ENCODE peak calls at places on chromosomes 6 and 20, in four cellular contexts. A, Q, F and K are unnamed samples.

GRCh38 chr6:169371344-169372144 is 117.9 kb upstream of the THBS2 start:
- DNase-seq in Q (no peak), F (no peak), A (no peak), K (no peak)

GRCh38 chr20:49318430-49319203 is 40.8 kb upstream of the ZNFX1 start:
- DNase-seq in Q (no peak), A (no peak), F (no peak), K (no peak)

GRCh38 chr20:13626724-13627123 is 12.0 kb downstream of the TASP1 start:
- DNase-seq in F (no peak), A (no peak), Q (no peak), K (no peak)

GRCh38 chr6:11785449-11785951 is 6.9 kb upstream of the ADTRP start:
- DNase-seq in F (no peak), A (no peak), Q (no peak), K (no peak)

GRCh38 chr6:162706236-162706635 is 21.3 kb downstream of the PRKN start:
- DNase-seq in F (peak; percentile 36), Q (no peak), A (no peak), K (no peak)

GRCh38 chr20:36368400-36368799 is 62.3 kb downstream of the DLGAP4 start:
- DNase-seq in F (no peak), A (no peak), Q (no peak), K (no peak)

GRCh38 chr6:79167931-79168694 is 66.4 kb downstream of the HMGN3 start:
- DNase-seq in Q (no peak), A (no peak), F (no peak), K (no peak)

GRCh38 chr6:16228709-16229665 is 9.4 kb upstream of the GMPR start:
- DNase-seq in Q (no peak), A (no peak), F (no peak), K (no peak)

GRCh38 chr6:33960345-33961313 is 156.8 kb upstream of the MLN start:
- DNase-seq in Q (no peak), F (no peak), A (no peak), K (no peak)

GRCh38 chr6:34680802-34681515 is 15.6 kb downstream of the ILRUN start:
- DNase-seq in F (no peak), A (no peak), Q (no peak), K (no peak)

GRCh38 chr6:34301408-34301807 is 52.6 kb upstream of the SMIM29 start:
- DNase-seq in Q (no peak), F (no peak), A (peak; percentile 9), K (no peak)

GRCh38 chr6:161626132-161626676 is 352.3 kb upstream of the AGPAT4 start:
- DNase-seq in A (no peak), Q (no peak), F (no peak), K (no peak)

GRCh38 chr6:145071836-145072235 is 663.5 kb downstream of the EPM2A start:
- DNase-seq in A (peak; percentile 86), Q (no peak), F (no peak), K (no peak)

GRCh38 chr6:11214911-11215310 is 17.6 kb downstream of the NEDD9 start:
- DNase-seq in A (no peak), F (no peak), Q (no peak), K (no peak)

GRCh38 chr6:137903933-137904821 is 37.1 kb downstream of the TNFAIP3 start:
- DNase-seq in F (no peak), A (peak; percentile 50), Q (no peak), K (no peak)

GRCh38 chr20:49675368-49676151 is 38.1 kb downstream of the B4GALT5 start:
- DNase-seq in A (no peak), F (no peak), Q (no peak), K (no peak)

GRCh38 chr6:89689732-89690131 is 51.2 kb upstream of the LYRM2 start:
- DNase-seq in A (no peak), F (no peak), Q (no peak), K (no peak)

GRCh38 chr6:92828786-92829185 is 590.6 kb downstream of the EPHA7 start:
- DNase-seq in F (no peak), Q (no peak), A (no peak), K (no peak)

GRCh38 chr6:159727717-159728440 is 573 bp downstream of the WTAP start:
- DNase-seq in Q (no peak), A (peak; percentile 10), F (no peak), K (no peak)

GRCh38 chr6:100176321-100176950 is 182.4 kb upstream of the MCHR2 start:
- DNase-seq in A (peak; percentile 72), F (no peak), Q (no peak), K (no peak)

GRCh38 chr6:150470131-150470530 is 101.3 kb downstream of the IYD start:
- DNase-seq in Q (no peak), F (no peak), A (no peak), K (no peak)

GRCh38 chr6:94341173-94341572 is 921.8 kb upstream of the EPHA7 start:
- DNase-seq in Q (no peak), A (no peak), F (no peak), K (no peak)

GRCh38 chr6:81241717-81242116 is 510.8 kb downstream of the TENT5A start:
- DNase-seq in F (no peak), A (peak; percentile 63), Q (no peak), K (no peak)

GRCh38 chr6:157151029-157151428 is 172.3 kb downstream of the TMEM242 start:
- DNase-seq in F (no peak), Q (no peak), A (no peak), K (no peak)

GRCh38 chr6:27791182-27791939 is 120.8 kb downstream of the OR2B2 start:
- DNase-seq in Q (no peak), F (peak; percentile 36), A (peak; percentile 86), K (peak; percentile 56)

GRCh38 chr20:50645253-50646068 is 45.9 kb downstream of the RIPOR3 start:
- DNase-seq in F (peak; percentile 38), Q (no peak), A (peak; percentile 95), K (no peak)

GRCh38 chr20:22977047-22977785 is 57.9 kb upstream of the SSTR4 start:
- DNase-seq in Q (no peak), F (no peak), A (no peak), K (no peak)

GRCh38 chr20:23111307-23111943 is 25.3 kb upstream of the CD93 start:
- DNase-seq in Q (no peak), F (no peak), A (no peak), K (no peak)

DNA sequence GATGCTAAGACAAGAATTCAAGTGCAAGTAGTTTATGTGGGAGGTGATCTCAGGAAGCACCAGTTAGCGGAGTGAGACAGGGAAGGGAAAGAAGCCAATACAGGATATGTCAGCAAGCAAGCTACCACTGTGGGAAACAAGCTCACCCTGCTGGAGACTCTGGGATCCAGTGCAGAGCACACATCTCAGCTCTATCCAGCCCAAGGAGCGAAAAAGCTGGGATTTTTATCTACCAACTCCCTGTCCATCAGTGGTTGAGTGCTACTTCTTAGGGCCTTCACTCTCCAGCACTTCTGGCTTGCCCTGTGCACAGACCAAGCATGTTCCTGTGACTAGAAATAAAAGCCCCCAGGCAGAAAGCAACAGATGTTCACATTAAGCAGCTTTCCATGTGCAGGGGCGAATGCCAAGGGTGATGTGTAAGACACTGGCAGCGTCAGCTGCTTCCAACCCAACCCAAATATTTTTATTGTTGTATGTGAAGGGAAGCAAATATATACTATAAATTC is 10.8 kb upstream of the RNF24 start:
- DNase-seq in Q (no peak), A (peak; percentile 70), F (no peak), K (no peak)
- TF ChIP-seq CTCF in Q (no peak), A (peak; percentile 66), F (no peak), K (peak; percentile 15)

GRCh38 chr6:128738112-128738511 is 144.8 kb upstream of the LAMA2 start:
- DNase-seq in Q (no peak), F (no peak), A (no peak), K (no peak)
- TF ChIP-seq CTCF in Q (no peak), F (no peak), A (no peak), K (no peak)

GRCh38 chr6:24901698-24902328 is 33.9 kb downstream of the RIPOR2 start:
- DNase-seq in F (no peak), A (no peak), Q (no peak), K (no peak)

GRCh38 chr6:24900917-24901697 is 34.7 kb downstream of the RIPOR2 start:
- DNase-seq in F (no peak), Q (no peak), A (no peak), K (no peak)

GRCh38 chr6:24898607-24899133 is 37.1 kb downstream of the RIPOR2 start:
- DNase-seq in A (no peak), Q (no peak), F (no peak), K (no peak)

GRCh38 chr6:24897186-24897585 is 38.6 kb downstream of the RIPOR2 start:
- DNase-seq in A (no peak), Q (no peak), F (no peak), K (no peak)

GRCh38 chr6:24899647-24900325 is 36.0 kb downstream of the RIPOR2 start:
- DNase-seq in Q (no peak), A (no peak), F (no peak), K (no peak)
- TF ChIP-seq CTCF in Q (no peak), A (no peak), F (no peak), K (no peak)

GRCh38 chr20:59439243-59439642 is 138.8 kb downstream of the EDN3 start:
- DNase-seq in F (no peak), Q (no peak), A (no peak), K (no peak)
- TF ChIP-seq CTCF in F (no peak), Q (no peak), A (no peak), K (no peak)

GRCh38 chr6:6804843-6805680 is 216.5 kb downstream of the LY86 start:
- DNase-seq in F (no peak), A (no peak), Q (no peak), K (no peak)
- TF ChIP-seq CTCF in F (no peak), A (no peak), Q (no peak), K (no peak)

GRCh38 chr6:122947355-122947754 is 48.7 kb upstream of the CLVS2 start:
- DNase-seq in A (no peak), Q (no peak), F (no peak), K (peak; percentile 23)
- TF ChIP-seq CTCF in A (peak; percentile 11), Q (no peak), F (no peak), K (peak; percentile 65)

GRCh38 chr6:113879186-113880096 is 22.3 kb downstream of the MARCKS start:
- DNase-seq in Q (no peak), A (peak; percentile 64), F (peak; percentile 17), K (peak; percentile 30)
- TF ChIP-seq CTCF in Q (peak; percentile 22), A (peak; percentile 79), F (peak; percentile 48), K (peak; percentile 88)